ENCODE peak calls at places on chromosomes 7 and 10, in seven cellular contexts. S, I, U, Y, O, Z and K are unnamed samples.

GRCh38 chr10:53597835-53598251 is 825.3 kb upstream of the MBL2 start:
- DNase-seq in S (no peak), I (no peak), U (no peak), Y (no peak), O (no peak), Z (no peak), K (no peak)

GRCh38 chr10:30750971-30751677 is 121.6 kb upstream of the LYZL2 start:
- DNase-seq in S (no peak), I (no peak), U (no peak), Y (no peak), O (no peak), Z (no peak), K (no peak)

GRCh38 chr10:113853577-113854018 is 284 bp downstream of the DCLRE1A start:
- DNase-seq in S (no peak), I (peak), U (no peak), Y (no peak), O (no peak), Z (no peak), K (no peak)

GRCh38 chr7:32222251-32222900 is 152.2 kb upstream of the PDE1C start:
- DNase-seq in S (no peak), I (no peak), U (no peak), Y (no peak), O (no peak), Z (no peak), K (no peak)

GRCh38 chr10:34320265-34320664 is 494.8 kb downstream of the PARD3 start:
- DNase-seq in S (no peak), I (no peak), U (no peak), Y (no peak), O (no peak), Z (no peak), K (no peak)

GRCh38 chr10:12656518-12657142 is 307.3 kb downstream of the CAMK1D start:
- DNase-seq in S (no peak), I (no peak), U (peak), Y (no peak), O (peak), Z (peak), K (peak)

GRCh38 chr10:97673736-97674525 is 13.1 kb downstream of the AVPI1 start:
- DNase-seq in S (no peak), I (no peak), U (peak), Y (no peak), O (peak), Z (no peak), K (no peak)

GRCh38 chr7:365593-365992 is 75.6 kb downstream of the FOXL3 start:
- DNase-seq in S (no peak), I (no peak), U (no peak), Y (no peak), O (no peak), Z (no peak), K (no peak)

GRCh38 chr10:29595146-29595545 is 39.6 kb downstream of the SVIL start:
- DNase-seq in S (no peak), I (no peak), U (no peak), Y (no peak), O (no peak), Z (no peak), K (no peak)

GRCh38 chr7:27162930-27163775 is 2.2 kb downstream of the HOXA9 start:
- DNase-seq in S (no peak), I (no peak), U (peak), Y (no peak), O (no peak), Z (no peak), K (no peak)

GRCh38 chr7:70446448-70447143 is 685.3 kb upstream of the GALNT17 start:
- DNase-seq in S (no peak), I (no peak), U (no peak), Y (no peak), O (no peak), Z (no peak), K (no peak)

GRCh38 chr7:150586068-150586777 is 19.0 kb downstream of the GIMAP4 start:
- DNase-seq in S (no peak), I (no peak), U (no peak), Y (no peak), O (no peak), Z (no peak), K (no peak)

GRCh38 chr10:29387269-29387668 is 98.4 kb downstream of the LYZL1 start:
- DNase-seq in S (no peak), I (no peak), U (no peak), Y (no peak), O (no peak), Z (no peak), K (no peak)

GRCh38 chr10:51911721-51912120 is 212.3 kb upstream of the CSTF2T start:
- DNase-seq in S (no peak), I (no peak), U (no peak), Y (no peak), O (no peak), Z (no peak), K (no peak)

GRCh38 chr10:35598379-35598778 is 6.8 kb upstream of the GJD4 start:
- DNase-seq in S (no peak), I (no peak), U (no peak), Y (no peak), O (no peak), Z (no peak), K (no peak)

GRCh38 chr7:21103426-21104123 is 316.9 kb upstream of the SP8 start:
- DNase-seq in S (no peak), I (no peak), U (no peak), Y (no peak), O (no peak), Z (no peak), K (no peak)

GRCh38 chr10:46247808-46248569 is 38.8 kb upstream of the ANTXRL start:
- DNase-seq in S (no peak), I (no peak), U (no peak), Y (no peak), O (no peak), Z (no peak), K (no peak)

GRCh38 chr10:132458595-132459251 is 61.7 kb downstream of the PWWP2B start:
- DNase-seq in S (peak), I (no peak), U (peak), Y (no peak), O (peak), Z (peak), K (no peak)

GRCh38 chr10:70232155-70232858 is 922 bp downstream of the PPA1 start:
- DNase-seq in S (no peak), I (no peak), U (peak), Y (no peak), O (peak), Z (no peak), K (peak)

GRCh38 chr10:47076949-47077348 is 165.7 kb downstream of the PTPN20 start:
- DNase-seq in S (no peak), I (no peak), U (peak), Y (no peak), O (peak), Z (no peak), K (no peak)

GRCh38 chr10:92880233-92880861 is 32.0 kb downstream of the EXOC6 start:
- DNase-seq in S (no peak), I (no peak), U (peak), Y (no peak), O (peak), Z (peak), K (peak)

GRCh38 chr7:129341838-129342806 is 92.1 kb upstream of the STRIP2 start:
- DNase-seq in S (no peak), I (no peak), U (no peak), Y (no peak), O (no peak), Z (no peak), K (no peak)

GRCh38 chr7:84083846-84084245 is 110.7 kb downstream of the SEMA3A start:
- DNase-seq in S (no peak), I (no peak), U (no peak), Y (no peak), O (no peak), Z (no peak), K (no peak)